ENCODE peak calls at places on chromosomes 4 and X, in seven cellular contexts. D is type B pancreatic cell, N is upper lobe of left lung, I is fibroblast of pulmonary artery, K is left ventricle myocardium inferior, W is GM23338, Q is astrocyte of the spinal cord. L is an unnamed sample.

GRCh38 chrX:120144178-120144844 is 14.1 kb upstream of the RHOXF2 start:
- DNase-seq in D (no peak), N (no peak), I (no peak), K (no peak), W (peak), Q (no peak), L (no peak)

GRCh38 chrX:11789809-11790208 is 31.8 kb downstream of the MSL3 start:
- DNase-seq in D (no peak), N (no peak), I (no peak), K (no peak), W (no peak), Q (no peak), L (no peak)

GRCh38 chrX:16712116-16712824 is at the start of gene CTPS2:
- DNase-seq in D (peak), N (peak), I (peak), K (peak), W (peak), Q (peak), L (peak)

GRCh38 chr4:39528056-39528465 is 822 bp upstream of the UGDH start:
- DNase-seq in D (no peak), N (no peak), I (peak), K (no peak), W (no peak), Q (no peak), L (no peak)

GRCh38 chrX:119325456-119325855 is 73.7 kb upstream of the SLC25A43 start:
- DNase-seq in D (no peak), N (no peak), I (no peak), K (no peak), W (no peak), Q (no peak), L (no peak)

GRCh38 chr4:7187297-7187592 is 5.1 kb upstream of the SORCS2 start:
- DNase-seq in D (no peak), N (no peak), I (no peak), K (no peak), W (no peak), Q (no peak), L (no peak)

GRCh38 chr4:18935956-18936355 is 914.4 kb upstream of the LCORL start:
- DNase-seq in D (no peak), N (no peak), I (peak), K (no peak), W (peak), Q (no peak), L (no peak)

GRCh38 chr4:158162637-158163036 is 10.2 kb downstream of the GASK1B start:
- DNase-seq in D (no peak), N (no peak), I (no peak), K (no peak), W (no peak), Q (no peak), L (no peak)

GRCh38 chrX:154732421-154733071 is 18.3 kb downstream of the GAB3 start:
- DNase-seq in D (no peak), N (no peak), I (peak), K (no peak), W (no peak), Q (peak), L (no peak)
- TF ChIP-seq CTCF in D (no peak), N (no peak), I (no peak), K (no peak), W (no peak), Q (no peak), L (no peak)

DNA sequence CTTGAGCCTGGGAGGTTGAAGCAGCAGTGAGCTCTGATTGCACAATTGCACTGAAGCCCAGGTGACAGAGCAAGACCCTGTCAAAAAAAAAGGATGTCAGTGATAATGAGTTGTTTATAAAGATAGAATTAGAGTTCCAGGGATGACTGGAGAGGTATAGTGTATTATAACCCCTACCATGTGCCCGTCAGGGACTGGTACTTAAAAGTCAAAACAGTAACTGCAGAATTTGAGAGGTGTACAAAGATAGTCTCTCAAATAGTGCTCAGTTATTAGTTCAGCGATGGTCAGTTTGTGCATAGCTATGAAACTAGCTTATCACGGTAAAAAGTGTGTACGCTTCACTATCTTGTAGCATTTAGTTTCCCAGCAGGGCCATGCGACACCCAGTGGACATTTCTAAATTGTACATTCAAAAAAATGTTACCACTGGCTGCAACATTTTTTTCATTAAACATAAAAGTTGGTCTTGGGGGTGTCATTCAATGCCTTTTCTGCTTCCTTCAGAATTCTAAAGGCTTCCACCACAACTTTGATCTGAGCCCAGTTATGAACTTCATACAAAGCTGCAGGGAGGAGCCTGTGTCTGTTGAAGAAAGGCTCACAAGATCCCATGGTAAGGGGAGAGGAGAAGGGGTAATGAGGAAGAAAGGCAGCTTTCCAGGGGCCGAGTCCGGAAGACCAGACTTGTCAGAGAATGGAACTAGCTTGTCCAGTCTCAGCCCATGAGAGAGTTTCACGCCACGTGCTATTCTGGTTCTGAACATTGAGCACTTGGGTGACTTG is 9.2 kb upstream of the GYG2 start:
- DNase-seq in D (peak), N (no peak), I (peak), K (no peak), W (no peak), Q (peak), L (no peak)
- TF ChIP-seq CTCF in D (peak), N (peak), I (peak), K (peak), W (peak), Q (peak), L (no peak)

DNA sequence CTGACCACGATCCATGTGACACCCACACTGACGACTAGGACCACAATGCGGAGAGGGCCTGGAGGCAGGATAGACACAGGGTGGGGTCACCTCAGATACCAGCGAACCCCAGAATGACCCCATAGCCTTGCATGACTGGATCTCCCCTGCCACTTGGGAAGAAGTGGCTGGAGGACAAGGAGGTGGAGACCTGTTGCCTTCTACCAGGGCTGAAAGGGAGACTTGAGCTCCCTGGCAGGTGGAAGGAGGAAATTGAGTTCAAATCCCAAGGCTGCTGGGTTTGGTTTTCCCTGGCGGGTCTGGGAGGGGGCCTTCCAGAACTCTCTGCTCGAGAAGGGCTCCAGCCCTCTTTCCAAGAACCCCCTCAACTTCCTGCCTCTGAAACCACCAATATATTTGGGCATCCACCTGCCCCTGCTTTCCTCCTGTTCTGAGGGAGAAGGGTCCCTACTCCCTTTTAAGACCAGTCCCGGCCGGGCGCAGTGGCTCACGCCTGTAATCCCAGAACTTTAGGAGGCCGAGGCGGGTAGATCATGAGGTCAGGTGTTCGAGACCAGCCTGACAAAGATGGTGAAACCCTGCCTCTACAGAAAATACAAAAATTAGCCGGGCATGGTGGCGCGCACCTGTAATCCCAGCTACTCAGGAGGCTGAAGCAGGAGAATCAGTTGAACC is 3.0 kb downstream of the FAM3A start:
- DNase-seq in D (no peak), N (no peak), I (no peak), K (no peak), W (no peak), Q (no peak), L (no peak)
- TF ChIP-seq CTCF in D (no peak), N (no peak), I (no peak), K (no peak), W (no peak), Q (no peak), L (no peak)

GRCh38 chrX:125998432-125998831 is 167.7 kb downstream of the DCAF12L2 start:
- DNase-seq in D (no peak), N (no peak), I (no peak), K (no peak), W (peak), Q (no peak), L (no peak)
- TF ChIP-seq CTCF in D (peak), N (no peak), I (no peak), K (peak), W (peak), Q (no peak), L (no peak)

GRCh38 chr4:37463033-37463432 is 218.5 kb downstream of the NWD2 start:
- DNase-seq in D (no peak), N (no peak), I (no peak), K (no peak), W (no peak), Q (no peak), L (no peak)
- TF ChIP-seq CTCF in D (no peak), N (no peak), I (no peak), K (no peak), W (no peak), Q (no peak), L (no peak)

DNA sequence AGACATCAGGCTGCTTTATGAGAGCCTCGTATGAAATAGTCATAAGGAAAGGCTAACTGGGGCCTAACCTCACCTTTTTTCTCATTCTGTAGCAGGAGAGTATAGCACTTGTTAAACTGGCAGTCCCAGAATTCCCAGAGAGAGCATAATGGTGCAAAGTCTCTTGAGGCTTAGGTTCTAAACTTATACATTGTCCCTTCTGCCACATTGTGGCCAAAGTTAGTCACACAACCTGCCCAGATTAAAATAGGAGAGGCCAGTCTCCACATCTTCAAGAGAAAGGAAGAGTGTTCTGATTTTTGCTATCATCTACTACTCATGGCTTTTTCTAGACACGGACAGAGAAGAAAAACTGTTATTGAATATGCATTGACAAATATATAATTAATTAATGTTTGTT is 1588.9 kb upstream of the PCDH7 start:
- DNase-seq in D (no peak), N (no peak), I (no peak), K (no peak), W (peak), Q (no peak), L (no peak)
- TF ChIP-seq CTCF in D (peak), N (no peak), I (no peak), K (peak), W (peak), Q (no peak), L (no peak)

GRCh38 chr4:1243451-1244080 is 5.4 kb downstream of the CTBP1 start:
- DNase-seq in D (no peak), N (peak), I (no peak), K (peak), W (no peak), Q (no peak), L (no peak)
- TF ChIP-seq CTCF in D (no peak), N (no peak), I (no peak), K (no peak), W (peak), Q (no peak), L (no peak)

DNA sequence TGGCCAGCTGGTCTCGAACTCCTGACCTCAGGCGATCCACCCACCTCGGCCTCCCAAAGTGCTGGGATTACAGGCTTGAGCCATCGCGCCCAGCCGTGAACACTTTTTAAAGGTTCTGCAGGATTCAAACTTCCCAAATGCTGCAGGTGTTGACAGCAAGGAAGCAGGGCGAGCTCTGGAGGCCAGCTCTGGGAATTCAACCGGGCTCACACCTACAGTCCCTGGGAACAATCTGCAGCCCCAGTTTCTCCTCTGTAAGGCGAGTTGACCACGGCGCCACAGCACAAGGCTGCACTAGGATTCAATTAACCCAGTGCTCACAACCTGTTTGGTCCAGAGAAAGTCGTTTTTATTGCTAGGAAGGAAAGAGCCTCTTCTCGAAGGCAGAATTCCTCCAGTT is 1.6 kb downstream of the MTNR1A start:
- DNase-seq in D (no peak), N (no peak), I (no peak), K (no peak), W (peak), Q (no peak), L (no peak)
- TF ChIP-seq CTCF in D (no peak), N (no peak), I (no peak), K (no peak), W (peak), Q (no peak), L (no peak)

DNA sequence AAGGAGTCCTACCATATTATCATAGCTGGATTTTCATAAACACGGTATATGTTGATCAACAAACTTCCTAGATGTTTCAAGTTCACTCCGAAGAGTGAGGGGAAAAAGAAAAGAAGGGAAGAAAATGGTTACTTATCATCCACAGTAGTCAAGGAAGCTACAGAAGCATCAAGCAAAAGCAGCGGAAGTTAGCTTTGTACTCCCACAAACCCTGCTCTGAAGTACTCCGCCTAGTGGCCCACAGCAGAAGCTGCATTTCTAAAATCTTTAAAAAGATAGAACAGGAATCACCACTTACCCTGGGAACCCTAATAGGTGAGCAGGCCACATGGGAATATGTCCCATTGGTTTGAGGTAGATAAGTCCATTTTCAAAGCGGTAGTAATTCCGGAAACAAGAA is 28.5 kb upstream of the FRG1 start:
- DNase-seq in D (no peak), N (no peak), I (peak), K (no peak), W (peak), Q (no peak), L (no peak)
- TF ChIP-seq CTCF in D (peak), N (no peak), I (peak), K (peak), W (peak), Q (peak), L (no peak)